ENCODE peak calls at places on chromosomes 12 and 14, in eight cellular contexts. R is sigmoid colon, Y is transverse colon, S is K562, H is suprapubic skin, O is Panc1, B is upper lobe of left lung, K is endothelial cell of umbilical vein. V is an unnamed sample. For H3K4me1, the result is how much of the 10 kb centered on the place peaks cover.

GRCh38 chr12:103198499-103198898 is 241.0 kb downstream of the ASCL1 start:
- DNase-seq in B (no peak), Y (no peak), O (no peak), S (no peak), K (no peak), R (no peak), H (no peak), V (no peak)

GRCh38 chr12:67646775-67647174 is 1.8 kb upstream of the DYRK2 start:
- DNase-seq in Y (no peak), H (no peak), R (no peak), K (no peak), S (no peak), O (no peak), B (no peak), V (no peak)

GRCh38 chr12:18861287-18861858 is 123.5 kb downstream of the CAPZA3 start:
- DNase-seq in O (no peak), S (no peak), K (peak), R (no peak), B (no peak), H (no peak), Y (no peak), V (no peak)

GRCh38 chr14:53168786-53169185 is 15.7 kb upstream of the DDHD1 start:
- DNase-seq in K (no peak), Y (no peak), B (no peak), O (no peak), S (no peak), H (no peak), R (no peak), V (no peak)

GRCh38 chr12:57816855-57817151 is 1.7 kb downstream of the AVIL start:
- DNase-seq in S (peak), H (no peak), O (no peak), K (no peak), B (peak), Y (peak), R (peak), V (no peak)

GRCh38 chr14:76844223-76844622 is 18.0 kb downstream of the LRRC74A start:
- DNase-seq in K (peak), Y (peak), H (peak), S (no peak), B (peak), R (peak), O (peak), V (no peak)

GRCh38 chr12:6635375-6635855 is 344 bp downstream of the LPAR5 start:
- DNase-seq in S (peak), B (no peak), Y (no peak), H (no peak), R (no peak), K (no peak), O (no peak), V (no peak)

GRCh38 chr12:10235761-10236631 is 23.3 kb downstream of the GABARAPL1 start:
- DNase-seq in S (peak), B (peak), O (no peak), K (peak), H (no peak), R (no peak), Y (no peak), V (no peak)

GRCh38 chr12:83408841-83409240 is 722.1 kb downstream of the TMTC2 start:
- DNase-seq in O (no peak), B (no peak), K (no peak), R (no peak), S (no peak), Y (no peak), H (no peak), V (no peak)

GRCh38 chr14:50173891-50174290 is 57.5 kb downstream of the SOS2 start:
- DNase-seq in R (no peak), H (no peak), Y (no peak), K (no peak), B (no peak), S (no peak), O (no peak), V (no peak)

GRCh38 chr12:130686511-130686981 is 29.6 kb downstream of the RIMBP2 start:
- DNase-seq in R (no peak), S (no peak), K (no peak), Y (no peak), H (no peak), O (no peak), B (no peak), V (no peak)

GRCh38 chr12:65597527-65597926 is 226.8 kb upstream of the HMGA2 start:
- DNase-seq in O (no peak), B (no peak), Y (no peak), K (no peak), S (peak), H (no peak), R (no peak), V (no peak)

GRCh38 chr12:20212658-20213387 is 155.5 kb upstream of the PDE3A start:
- DNase-seq in Y (peak), H (peak), O (no peak), K (peak), B (peak), R (peak), S (no peak), V (peak)

GRCh38 chr12:75585309-75585708 is 73.9 kb upstream of the KRR1 start:
- DNase-seq in K (peak), Y (no peak), R (no peak), B (no peak), S (no peak), H (no peak), O (no peak), V (no peak)

GRCh38 chr12:95205685-95206084 is 11.6 kb downstream of the FGD6 start:
- DNase-seq in H (no peak), S (no peak), O (no peak), B (no peak), R (peak), K (peak), Y (no peak), V (no peak)

GRCh38 chr12:112408621-112409020 is 784 bp downstream of the RPL6 start:
- DNase-seq in H (no peak), S (no peak), K (no peak), Y (no peak), B (no peak), O (no peak), R (no peak), V (no peak)

GRCh38 chr14:68846466-68846865 is 53.6 kb upstream of the ZFP36L1 start:
- DNase-seq in S (no peak), H (no peak), B (no peak), Y (no peak), R (no peak), K (no peak), O (no peak), V (no peak)

GRCh38 chr14:91835920-91836843 is 31.2 kb downstream of the TC2N start:
- DNase-seq in H (peak), S (peak), B (peak), R (peak), O (no peak), Y (peak), K (no peak), V (peak)

GRCh38 chr14:104510794-104511611 is 68.6 kb upstream of the C14orf180 start:
- DNase-seq in B (no peak), R (no peak), O (no peak), K (no peak), S (no peak), H (no peak), Y (no peak), V (no peak)

GRCh38 chr12:56193025-56193578 is 3.8 kb upstream of the SMARCC2 start:
- DNase-seq in B (peak), O (peak), K (peak), S (peak), H (peak), Y (peak), R (peak), V (peak)

GRCh38 chr12:9636150-9636549 is 28.4 kb upstream of the KLRB1 start:
- DNase-seq in H (no peak), O (no peak), B (no peak), Y (no peak), K (no peak), S (no peak), R (no peak), V (no peak)

GRCh38 chr12:96220902-96221301 is 26.7 kb downstream of the ELK3 start:
- DNase-seq in R (no peak), Y (no peak), H (no peak), B (no peak), S (no peak), O (no peak), K (no peak), V (no peak)

GRCh38 chr12:116539905-116540482 is 19.2 kb upstream of the MAP1LC3B2 start:
- DNase-seq in K (peak), S (no peak), Y (peak), B (peak), R (peak), O (no peak), H (no peak), V (peak)

GRCh38 chr12:12265571-12266388 is 1.1 kb downstream of the LRP6 start:
- DNase-seq in K (peak), O (no peak), H (no peak), R (no peak), S (no peak), Y (no peak), B (peak), V (no peak)

GRCh38 chr14:60396718-60397343 is 89.0 kb downstream of the C14orf39 start:
- DNase-seq in B (no peak), R (no peak), S (no peak), Y (no peak), H (no peak), O (no peak), K (no peak), V (no peak)

GRCh38 chr14:59482471-59483331 is 1.5 kb downstream of the L3HYPDH start:
- DNase-seq in S (peak), R (no peak), H (no peak), K (peak), O (peak), Y (peak), B (peak), V (peak)

GRCh38 chr12:124217508-124217981 is 77.3 kb upstream of the RFLNA start:
- DNase-seq in B (no peak), R (no peak), S (no peak), H (no peak), Y (no peak), K (no peak), O (no peak), V (no peak)

GRCh38 chr12:120118710-120119097 is 2.2 kb upstream of the RAB35 start:
- DNase-seq in S (no peak), R (no peak), B (no peak), O (no peak), K (peak), H (no peak), Y (no peak), V (no peak)

GRCh38 chr12:120072472-120072871 is 44.1 kb downstream of the RAB35 start:
- DNase-seq in R (no peak), K (no peak), B (no peak), Y (no peak), O (no peak), S (no peak), H (no peak), V (no peak)

GRCh38 chr12:117695956-117696355 is 272.8 kb downstream of the KSR2 start:
- DNase-seq in H (no peak), B (no peak), S (no peak), R (no peak), K (no peak), O (no peak), Y (no peak), V (no peak)

GRCh38 chr14:71591929-71592328 is 340.3 kb upstream of the RGS6 start:
- DNase-seq in S (no peak), H (no peak), O (peak), K (peak), Y (no peak), B (no peak), R (no peak), V (no peak)

GRCh38 chr12:72432037-72432604 is 160.0 kb downstream of the TRHDE start:
- DNase-seq in S (no peak), H (no peak), Y (peak), B (no peak), K (no peak), R (no peak), O (no peak), V (no peak)

GRCh38 chr12:107435520-107435919 is 250.1 kb upstream of the PWP1 start:
- DNase-seq in O (no peak), Y (no peak), S (no peak), K (peak), B (no peak), R (no peak), H (no peak), V (no peak)

GRCh38 chr14:77040995-77041744 is 12.7 kb upstream of the IRF2BPL start:
- DNase-seq in K (no peak), R (peak), O (no peak), H (no peak), S (no peak), Y (peak), B (no peak), V (no peak)

GRCh38 chr14:67575684-67576083 is 24.4 kb downstream of the PIGH start:
- DNase-seq in K (no peak), B (no peak), O (no peak), Y (no peak), H (no peak), R (peak), S (peak), V (no peak)

GRCh38 chr12:79206871-79207270 is 342.3 kb downstream of the SYT1 start:
- DNase-seq in O (no peak), Y (no peak), H (no peak), S (no peak), R (no peak), K (no peak), B (no peak), V (no peak)

GRCh38 chr14:81314443-81315175 is 85.5 kb downstream of the STON2 start:
- DNase-seq in K (no peak), O (no peak), Y (no peak), R (no peak), B (no peak), H (no peak), S (no peak), V (no peak)

GRCh38 chr12:46959484-46959883 is 119.9 kb upstream of the PCED1B start:
- DNase-seq in Y (no peak), O (peak), H (no peak), R (no peak), S (no peak), K (peak), B (no peak), V (no peak)

DNA sequence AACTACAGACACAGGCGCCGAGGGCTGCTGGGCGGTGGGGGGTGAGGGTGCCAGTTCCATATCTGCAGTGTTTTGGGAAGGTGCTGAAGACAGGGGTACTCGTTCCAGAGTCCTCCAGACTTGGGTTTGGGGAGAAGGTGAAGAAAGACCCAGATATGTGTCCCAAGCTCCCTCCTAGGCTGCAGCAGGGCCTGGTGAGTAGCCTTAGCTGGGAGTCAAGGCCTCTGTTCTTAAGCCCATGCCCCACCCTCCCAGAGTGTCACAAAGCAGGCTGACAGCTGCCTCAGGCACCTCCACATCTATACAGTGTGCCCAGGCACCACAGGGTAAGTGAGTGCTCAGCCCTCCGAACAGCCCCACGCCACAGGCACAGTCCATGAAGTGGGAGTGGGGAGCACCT is 4.3 kb downstream of the NCKAP5L start:
- DNase-seq in H (no peak), S (no peak), K (no peak), B (no peak), R (no peak), O (no peak), Y (no peak), V (no peak)
- H3K4me1 ChIP-seq in H (half or more), S (under half), K (half or more), B (half or more), R (half or more), O (under half), Y (under half), V (under half)

GRCh38 chr14:105840266-105841021 is 314.1 kb downstream of the TMEM121 start:
- DNase-seq in O (no peak), R (peak), K (no peak), H (peak), S (no peak), Y (no peak), B (peak), V (peak)
- TF ChIP-seq POLR2AphosphoS5 in O (no peak), R (no peak), K (no peak), H (no peak), S (no peak), Y (no peak), B (no peak), V (no peak)

DNA sequence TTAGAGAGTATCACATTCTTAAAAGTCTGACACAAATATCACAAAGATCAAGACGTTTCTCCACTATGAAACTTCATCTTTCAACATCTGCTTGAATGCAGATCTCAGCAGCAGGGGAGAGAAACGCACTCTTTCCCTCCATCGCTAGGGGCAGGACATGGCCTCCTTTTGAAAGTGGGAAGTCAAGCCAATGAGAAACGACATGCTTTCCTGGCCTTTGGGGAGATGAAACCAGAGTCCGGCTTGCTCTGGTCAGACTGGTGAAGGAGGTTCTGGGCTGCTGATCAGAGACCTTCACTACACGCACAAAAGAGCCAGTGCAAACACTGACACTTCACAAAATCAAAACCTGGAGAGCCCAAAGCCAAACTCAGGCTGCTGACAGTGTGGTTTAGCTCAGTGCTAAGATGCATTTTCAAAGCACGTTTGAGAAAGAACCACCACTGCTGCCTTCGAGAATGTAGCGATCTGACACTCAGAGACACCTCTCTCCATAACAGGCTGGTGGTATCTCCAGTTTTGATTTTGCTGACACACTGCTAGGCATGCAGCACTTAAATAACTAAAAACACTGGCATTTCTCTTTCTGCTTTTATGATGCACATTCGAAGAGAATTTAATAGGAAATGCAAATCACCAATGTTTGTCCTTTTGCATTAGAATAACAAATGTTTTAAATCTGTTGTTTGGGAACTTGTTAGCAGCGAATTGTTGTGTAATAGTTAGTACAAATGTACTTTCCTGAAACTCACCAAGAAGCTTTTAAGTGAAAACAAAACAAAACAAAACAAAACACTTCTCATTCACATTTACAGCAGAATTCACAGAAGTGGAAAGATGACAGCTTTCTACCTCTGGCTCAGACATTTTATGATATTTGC is 93.9 kb upstream of the OVCH1 start:
- DNase-seq in S (no peak), K (no peak), Y (no peak), B (no peak), O (no peak), H (no peak), R (no peak), V (no peak)
- TF ChIP-seq CTCF in S (peak), K (no peak), Y (no peak), B (no peak), O (peak), H (peak), R (no peak), V (no peak)

GRCh38 chr12:27970391-27970980 is 2.0 kb downstream of the PTHLH start:
- DNase-seq in K (peak), B (no peak), O (no peak), R (peak), S (no peak), Y (no peak), H (peak), V (no peak)

GRCh38 chr12:27969901-27970390 is 2.6 kb downstream of the PTHLH start:
- DNase-seq in K (peak), B (no peak), Y (peak), S (peak), O (no peak), R (peak), H (peak), V (peak)

GRCh38 chr12:27972721-27973120 is at the start of gene PTHLH:
- DNase-seq in B (no peak), O (no peak), Y (no peak), R (no peak), H (no peak), K (no peak), S (no peak), V (no peak)

GRCh38 chr12:27971606-27972005 is 927 bp downstream of the PTHLH start:
- DNase-seq in K (no peak), S (no peak), O (no peak), B (no peak), H (no peak), R (no peak), Y (no peak), V (no peak)

DNA sequence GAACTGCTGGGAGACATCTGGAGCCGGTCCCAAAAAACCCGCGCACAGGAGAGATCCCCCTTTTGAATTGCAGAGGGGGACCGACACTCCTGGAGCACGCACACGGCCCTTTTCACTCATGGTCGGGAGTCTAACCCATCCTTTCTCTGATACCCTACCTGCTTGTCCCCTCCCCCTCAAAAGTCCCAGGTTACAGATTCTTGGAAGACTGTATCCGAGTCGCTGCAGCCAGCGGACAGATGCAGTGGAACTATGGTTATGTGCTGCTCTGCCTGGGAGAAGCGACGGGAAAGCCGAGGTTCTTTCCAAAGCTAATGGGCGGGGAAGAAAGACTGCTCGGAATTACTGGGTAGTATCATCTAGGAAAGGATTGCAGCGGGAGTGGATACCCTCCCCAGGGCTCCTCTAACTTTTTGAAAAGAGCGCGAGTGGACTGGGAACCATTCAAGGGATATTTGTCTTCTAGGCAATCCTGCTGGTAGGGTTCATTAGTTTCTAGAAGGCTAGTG is 1.5 kb downstream of the PTHLH start:
- DNase-seq in H (no peak), B (no peak), Y (no peak), S (no peak), R (no peak), O (no peak), K (no peak), V (no peak)
- H3K4me1 ChIP-seq in H (under half), B (under half), Y (under half), S (under half), R (half or more), O (under half), K (half or more), V (under half)